ENCODE peak calls at places on chromosomes 7 and 10, in seven cellular contexts. H, Q, N, O, E, K and P are unnamed samples.

GRCh38 chr7:4216016-4216415 is 466.1 kb upstream of the FOXK1 start:
- DNase-seq in H (no peak), Q (no peak), N (no peak), O (peak), E (no peak), K (no peak), P (peak)

GRCh38 chr10:103612462-103613365 is 119.2 kb downstream of the NEURL1 start:
- DNase-seq in H (no peak), Q (no peak), N (no peak), O (no peak), E (peak), K (no peak), P (no peak)

GRCh38 chr10:78165617-78166016 is 132.0 kb downstream of the RPS24 start:
- DNase-seq in H (no peak), Q (no peak), N (no peak), O (no peak), E (no peak), K (no peak), P (no peak)

GRCh38 chr10:88209837-88210552 is 346.6 kb downstream of the PTEN start:
- DNase-seq in H (no peak), Q (no peak), N (no peak), O (no peak), E (no peak), K (no peak), P (no peak)

GRCh38 chr7:116138202-116138801 is 72.0 kb upstream of the TES start:
- DNase-seq in H (no peak), Q (no peak), N (peak), O (peak), E (no peak), K (no peak), P (no peak)

GRCh38 chr10:88316292-88316861 is 266.7 kb downstream of the RNLS start:
- DNase-seq in H (no peak), Q (no peak), N (no peak), O (no peak), E (no peak), K (no peak), P (no peak)

GRCh38 chr10:5692476-5693358 is 8.1 kb downstream of the TASOR2 start:
- DNase-seq in H (peak), Q (peak), N (no peak), O (peak), E (peak), K (peak), P (peak)

GRCh38 chr7:98754041-98754479 is 115.8 kb downstream of the TMEM130 start:
- DNase-seq in H (no peak), Q (no peak), N (no peak), O (no peak), E (no peak), K (no peak), P (no peak)

GRCh38 chr10:10819206-10819856 is 198.3 kb upstream of the CELF2 start:
- DNase-seq in H (no peak), Q (no peak), N (no peak), O (no peak), E (no peak), K (no peak), P (no peak)

GRCh38 chr7:5470167-5470532 is 46.5 kb upstream of the TNRC18 start:
- DNase-seq in H (no peak), Q (no peak), N (no peak), O (no peak), E (no peak), K (no peak), P (no peak)

GRCh38 chr10:30437039-30437781 is 3.2 kb downstream of the MAP3K8 start:
- DNase-seq in H (no peak), Q (no peak), N (peak), O (no peak), E (no peak), K (no peak), P (no peak)

GRCh38 chr10:16867556-16867955 is 50.3 kb upstream of the RSU1 start:
- DNase-seq in H (no peak), Q (no peak), N (no peak), O (no peak), E (no peak), K (no peak), P (no peak)

GRCh38 chr7:36895112-36895511 is 170.8 kb upstream of the AOAH start:
- DNase-seq in H (no peak), Q (no peak), N (no peak), O (no peak), E (no peak), K (no peak), P (no peak)

GRCh38 chr10:130787252-130787651 is 524.3 kb downstream of the TCERG1L start:
- DNase-seq in H (no peak), Q (no peak), N (no peak), O (peak), E (no peak), K (no peak), P (no peak)

GRCh38 chr10:55629792-55630490 is 731.1 kb downstream of the ZWINT start:
- DNase-seq in H (no peak), Q (no peak), N (peak), O (no peak), E (no peak), K (no peak), P (peak)

GRCh38 chr7:29309041-29309860 is 114.7 kb downstream of the CHN2 start:
- DNase-seq in H (no peak), Q (no peak), N (no peak), O (no peak), E (no peak), K (no peak), P (no peak)

GRCh38 chr7:120395526-120396019 is 122.6 kb downstream of the KCND2 start:
- DNase-seq in H (no peak), Q (no peak), N (no peak), O (no peak), E (no peak), K (no peak), P (no peak)

GRCh38 chr10:131644864-131645658 is 255.7 kb upstream of the PPP2R2D start:
- DNase-seq in H (no peak), Q (no peak), N (no peak), O (no peak), E (no peak), K (no peak), P (no peak)

GRCh38 chr10:104300002-104300735 is 31.2 kb downstream of the GSTO2 start:
- DNase-seq in H (peak), Q (no peak), N (no peak), O (no peak), E (no peak), K (peak), P (no peak)

GRCh38 chr7:2800923-2801682 is 43.0 kb downstream of the GNA12 start:
- DNase-seq in H (peak), Q (no peak), N (no peak), O (no peak), E (peak), K (peak), P (no peak)

GRCh38 chr7:587769-588168 is 68.1 kb upstream of the PDGFA start:
- DNase-seq in H (no peak), Q (peak), N (no peak), O (no peak), E (peak), K (no peak), P (peak)

GRCh38 chr7:87475359-87476178 is at the start of gene ABCB4:
- DNase-seq in H (peak), Q (peak), N (no peak), O (no peak), E (peak), K (no peak), P (peak)

GRCh38 chr10:34723746-34724145 is 91.3 kb downstream of the PARD3 start:
- DNase-seq in H (peak), Q (no peak), N (peak), O (peak), E (no peak), K (no peak), P (no peak)

GRCh38 chr10:5811387-5811821 is 1.8 kb downstream of the GDI2 start:
- DNase-seq in H (no peak), Q (no peak), N (no peak), O (no peak), E (no peak), K (no peak), P (no peak)

GRCh38 chr10:117391436-117392205 is 16.4 kb upstream of the PDZD8 start:
- DNase-seq in H (no peak), Q (peak), N (no peak), O (peak), E (no peak), K (no peak), P (no peak)

DNA sequence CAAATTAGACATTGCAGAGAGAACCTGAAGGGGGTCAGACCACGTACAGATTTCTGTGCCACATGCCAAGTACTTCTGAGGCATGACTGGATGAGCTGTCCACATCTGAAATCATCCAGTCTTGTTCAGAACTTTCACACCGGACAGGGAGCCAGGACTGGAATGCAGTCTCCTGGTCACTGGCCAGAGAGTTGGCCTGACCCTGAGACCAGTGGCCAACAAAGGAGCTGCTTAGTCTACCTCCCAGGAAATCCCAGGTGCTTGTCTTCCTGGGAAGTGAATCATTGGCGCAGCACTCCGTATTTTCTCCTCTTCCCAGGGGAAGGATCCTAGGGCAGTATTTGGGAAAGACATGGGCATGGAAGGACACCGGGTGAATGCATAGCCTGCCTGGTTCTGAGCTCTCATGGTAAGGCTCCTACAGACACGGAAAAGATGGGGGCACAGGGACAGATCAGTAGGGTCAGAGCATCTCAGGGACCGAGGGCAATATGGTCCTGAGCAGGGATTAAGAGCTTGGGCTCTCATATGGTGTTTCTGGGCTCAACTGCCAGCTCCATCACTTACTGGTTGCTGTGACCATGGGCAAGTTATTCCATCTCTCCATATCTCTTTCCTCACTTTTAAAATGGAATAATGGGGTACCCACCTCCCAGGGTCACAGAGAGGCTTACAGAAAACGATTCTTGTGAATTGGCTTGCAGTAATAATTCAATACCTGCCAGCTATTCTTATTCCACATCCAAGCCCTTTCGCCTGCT is 1.3 kb upstream of the SCD start:
- DNase-seq in H (peak), Q (no peak), N (no peak), O (no peak), E (no peak), K (no peak), P (no peak)
- H3K27ac ChIP-seq in H (no peak), Q (peak), N (no peak), O (peak), E (no peak), K (no peak), P (no peak)

GRCh38 chr7:40186586-40186985 is 51.8 kb downstream of the SUGCT start:
- DNase-seq in H (no peak), Q (no peak), N (no peak), O (no peak), E (no peak), K (no peak), P (no peak)
- TF ChIP-seq CTCF in H (no peak), Q (no peak), N (no peak), O (no peak), E (no peak), K (no peak), P (no peak)

GRCh38 chr10:50604823-50605222 is 18.9 kb downstream of the SGMS1 start:
- DNase-seq in H (no peak), Q (no peak), N (no peak), O (no peak), E (no peak), K (no peak), P (no peak)
- H3K4me3 ChIP-seq in H (no peak), Q (no peak), N (peak), O (no peak), E (peak), K (no peak), P (no peak)

GRCh38 chr7:94395141-94396041 is 696 bp downstream of the COL1A2 start:
- DNase-seq in H (peak), Q (no peak), N (peak), O (peak), E (no peak), K (peak), P (no peak)

GRCh38 chr7:94393251-94393758 is 1.4 kb upstream of the COL1A2 start:
- DNase-seq in H (peak), Q (no peak), N (no peak), O (no peak), E (no peak), K (no peak), P (peak)

GRCh38 chr7:94396044-94396443 is 1.3 kb downstream of the COL1A2 start:
- DNase-seq in H (no peak), Q (no peak), N (no peak), O (no peak), E (no peak), K (no peak), P (no peak)

GRCh38 chr7:94394058-94394398 is 667 bp upstream of the COL1A2 start:
- DNase-seq in H (peak), Q (no peak), N (no peak), O (no peak), E (peak), K (peak), P (peak)

GRCh38 chr7:94394399-94395140 is at the start of gene COL1A2:
- DNase-seq in H (peak), Q (peak), N (no peak), O (no peak), E (peak), K (peak), P (peak)
- H3K27ac ChIP-seq in H (peak), Q (peak), N (no peak), O (peak), E (peak), K (peak), P (peak)

GRCh38 chr7:133275008-133275407 is 22.1 kb downstream of the EXOC4 start:
- DNase-seq in H (no peak), Q (no peak), N (no peak), O (no peak), E (no peak), K (no peak), P (no peak)
- TF ChIP-seq CTCF in H (no peak), Q (no peak), N (peak), O (no peak), E (no peak), K (no peak), P (peak)

GRCh38 chr7:156892821-156893706 is at the start of gene LMBR1:
- DNase-seq in H (peak), Q (peak), N (peak), O (peak), E (peak), K (peak), P (peak)
- H3K4me3 ChIP-seq in H (peak), Q (peak), N (peak), O (peak), E (peak), K (peak), P (peak)

GRCh38 chr7:123647106-123647730 is 8.4 kb upstream of the LMOD2 start:
- DNase-seq in H (no peak), Q (no peak), N (no peak), O (no peak), E (no peak), K (no peak), P (no peak)
- H3K27ac ChIP-seq in H (no peak), Q (no peak), N (no peak), O (no peak), E (peak), K (no peak), P (no peak)